ENCODE peak calls at places on chromosomes 3 and 15, in six cellular contexts. O, Q, U, X, Z and M are unnamed samples.

GRCh38 chr15:26081758-26082068 is 218.6 kb upstream of the ATP10A start:
- DNase-seq in O (no peak), Q (no peak), U (no peak), X (no peak), Z (no peak), M (no peak)

GRCh38 chr15:96407482-96407881 is 77.0 kb downstream of the NR2F2 start:
- DNase-seq in O (no peak), Q (no peak), U (no peak), X (no peak), Z (no peak), M (no peak)

GRCh38 chr15:88711806-88712205 is 73.0 kb downstream of the ISG20 start:
- DNase-seq in O (no peak), Q (no peak), U (no peak), X (no peak), Z (no peak), M (no peak)

GRCh38 chr15:80856809-80857377 is 77.7 kb downstream of the CEMIP start:
- DNase-seq in O (peak; percentile 69), Q (no peak), U (no peak), X (no peak), Z (no peak), M (peak; percentile 43)

GRCh38 chr3:26652157-26652556 is 29.6 kb downstream of the LRRC3B start:
- DNase-seq in O (no peak), Q (no peak), U (no peak), X (peak; percentile 40), Z (no peak), M (peak; percentile 54)

GRCh38 chr3:156978471-156978961 is 152.4 kb downstream of the LEKR1 start:
- DNase-seq in O (no peak), Q (no peak), U (peak; percentile 36), X (no peak), Z (no peak), M (peak; percentile 68)

GRCh38 chr15:66720206-66721010 is 18.4 kb downstream of the SMAD6 start:
- DNase-seq in O (no peak), Q (no peak), U (no peak), X (no peak), Z (no peak), M (no peak)

GRCh38 chr3:39639344-39640236 is 169.8 kb upstream of the MYRIP start:
- DNase-seq in O (no peak), Q (peak; percentile 45), U (no peak), X (peak; percentile 14), Z (no peak), M (peak; percentile 14)

GRCh38 chr3:95923496-95924210 is 890.7 kb upstream of the EPHA6 start:
- DNase-seq in O (no peak), Q (no peak), U (no peak), X (no peak), Z (no peak), M (no peak)

GRCh38 chr3:128466840-128467541 is at the start of gene DNAJB8:
- DNase-seq in O (no peak), Q (no peak), U (no peak), X (no peak), Z (no peak), M (no peak)

GRCh38 chr15:62648954-62649353 is 393.6 kb upstream of the TPM1 start:
- DNase-seq in O (no peak), Q (no peak), U (no peak), X (no peak), Z (no peak), M (no peak)

GRCh38 chr15:69815793-69816192 is 281.9 kb downstream of the TLE3 start:
- DNase-seq in O (no peak), Q (no peak), U (no peak), X (no peak), Z (no peak), M (no peak)

GRCh38 chr15:50066202-50066601 is 52.8 kb downstream of the ATP8B4 start:
- DNase-seq in O (no peak), Q (no peak), U (no peak), X (no peak), Z (no peak), M (no peak)

GRCh38 chr15:70252056-70252935 is 154.6 kb upstream of the TLE3 start:
- DNase-seq in O (no peak), Q (no peak), U (no peak), X (no peak), Z (no peak), M (no peak)

GRCh38 chr3:18745472-18745871 is 320.3 kb upstream of the SATB1 start:
- DNase-seq in O (no peak), Q (no peak), U (no peak), X (no peak), Z (no peak), M (peak; percentile 49)

GRCh38 chr3:60045686-60046085 is 995.9 kb upstream of the CFAP20DC start:
- DNase-seq in O (no peak), Q (no peak), U (no peak), X (no peak), Z (no peak), M (no peak)

GRCh38 chr3:42549131-42549530 is 32.6 kb downstream of the SEC22C start:
- DNase-seq in O (no peak), Q (no peak), U (no peak), X (no peak), Z (no peak), M (no peak)

GRCh38 chr15:71109130-71109529 is 6.1 kb upstream of the THSD4 start:
- DNase-seq in O (no peak), Q (no peak), U (no peak), X (no peak), Z (no peak), M (no peak)

GRCh38 chr3:11720220-11721113 is 76.8 kb upstream of the VGLL4 start:
- DNase-seq in O (peak; percentile 91), Q (no peak), U (peak; percentile 72), X (peak; percentile 46), Z (peak; percentile 16), M (peak; percentile 50)

GRCh38 chr3:65687741-65688140 is 351.0 kb downstream of the MAGI1 start:
- DNase-seq in O (no peak), Q (no peak), U (no peak), X (no peak), Z (no peak), M (no peak)

GRCh38 chr15:66882251-66883020 is 180.4 kb downstream of the SMAD6 start:
- DNase-seq in O (no peak), Q (no peak), U (no peak), X (no peak), Z (no peak), M (no peak)

GRCh38 chr15:42348083-42348482 is 11.2 kb upstream of the CAPN3 start:
- DNase-seq in O (no peak), Q (no peak), U (no peak), X (no peak), Z (no peak), M (no peak)

GRCh38 chr3:128603313-128603712 is 47.3 kb downstream of the RPN1 start:
- DNase-seq in O (no peak), Q (no peak), U (no peak), X (no peak), Z (no peak), M (no peak)

GRCh38 chr3:11455977-11456376 is 183.8 kb downstream of the ATG7 start:
- DNase-seq in O (no peak), Q (no peak), U (no peak), X (no peak), Z (no peak), M (no peak)

GRCh38 chr15:31200735-31201151 is 99.2 kb upstream of the TRPM1 start:
- DNase-seq in O (no peak), Q (no peak), U (peak; percentile 50), X (peak; percentile 23), Z (peak; percentile 37), M (no peak)

GRCh38 chr3:159766563-159767185 is 222.0 kb upstream of the IL12A start:
- DNase-seq in O (no peak), Q (no peak), U (peak; percentile 17), X (no peak), Z (no peak), M (peak; percentile 88)

GRCh38 chr3:31927806-31928205 is 53.3 kb downstream of the OSBPL10 start:
- DNase-seq in O (no peak), Q (no peak), U (peak; percentile 33), X (no peak), Z (no peak), M (no peak)

GRCh38 chr3:17605032-17605431 is 137.4 kb downstream of the TBC1D5 start:
- DNase-seq in O (no peak), Q (no peak), U (no peak), X (no peak), Z (no peak), M (no peak)

GRCh38 chr3:138310494-138310893 is 19.2 kb downstream of the NME9 start:
- DNase-seq in O (no peak), Q (no peak), U (no peak), X (no peak), Z (no peak), M (no peak)

GRCh38 chr15:72411544-72411943 is 13.4 kb downstream of the TMEM202 start:
- DNase-seq in O (no peak), Q (no peak), U (no peak), X (no peak), Z (no peak), M (no peak)